ENCODE peak calls at places on chromosomes 1 and 21, in nine cellular contexts. Y is GOT3; B is EL; M is ovary; V is effector CD4-positive, alpha-beta T cell; R is CD4-positive, alpha-beta T cell; K is WTC11; N is stimulated activated CD4-positive, alpha-beta T cell treated with anti-CD3 and anti-CD28 coated beads, Interleukin-2, amount 100 ng/mL, for 48 hours; J is left lung. D is an unnamed sample.

GRCh38 chr21:15134711-15135110 is 69.9 kb upstream of the NRIP1 start:
- DNase-seq in Y (no peak), B (no peak), M (no peak), V (no peak), R (no peak), K (no peak), N (no peak), J (no peak), D (no peak)

GRCh38 chr1:198741744-198742143 is 102.9 kb downstream of the PTPRC start:
- DNase-seq in Y (no peak), B (peak; percentile 38), M (no peak), V (no peak), R (no peak), K (peak; percentile 17), N (no peak), J (no peak), D (no peak)

GRCh38 chr1:36160949-36161485 is 5.1 kb downstream of the MAP7D1 start:
- DNase-seq in Y (no peak), B (peak; percentile 87), M (peak; percentile 69), V (peak; percentile 36), R (peak; percentile 64), K (peak; percentile 71), N (peak; percentile 64), J (peak; percentile 65), D (peak; percentile 93)

GRCh38 chr1:184143449-184143848 is 91.9 kb downstream of the TSEN15 start:
- DNase-seq in Y (no peak), B (no peak), M (no peak), V (no peak), R (no peak), K (no peak), N (no peak), J (no peak), D (no peak)

GRCh38 chr1:16302709-16303627 is 49.3 kb downstream of the FBXO42 start:
- DNase-seq in Y (no peak), B (no peak), M (no peak), V (no peak), R (no peak), K (no peak), N (no peak), J (no peak), D (no peak)

GRCh38 chr1:183023146-183023600 is at the start of gene LAMC1:
- DNase-seq in Y (peak; percentile 88), B (peak; percentile 90), M (peak; percentile 86), V (no peak), R (no peak), K (peak; percentile 92), N (no peak), J (peak; percentile 80), D (peak; percentile 97)

GRCh38 chr1:51957618-51958017 is 32.9 kb downstream of the RAB3B start:
- DNase-seq in Y (no peak), B (no peak), M (no peak), V (no peak), R (no peak), K (peak; percentile 11), N (no peak), J (no peak), D (peak; percentile 30)

GRCh38 chr1:156598731-156599432 is 2.4 kb downstream of the GPATCH4 start:
- DNase-seq in Y (no peak), B (no peak), M (no peak), V (no peak), R (no peak), K (no peak), N (no peak), J (no peak), D (no peak)

GRCh38 chr1:10252508-10252907 is 42.1 kb downstream of the KIF1B start:
- DNase-seq in Y (no peak), B (peak; percentile 81), M (no peak), V (no peak), R (no peak), K (no peak), N (no peak), J (no peak), D (no peak)

GRCh38 chr1:229344139-229344538 is 1.3 kb upstream of the CCSAP start:
- DNase-seq in Y (no peak), B (no peak), M (no peak), V (no peak), R (no peak), K (no peak), N (no peak), J (no peak), D (no peak)

GRCh38 chr1:41840592-41841246 is 78.0 kb downstream of the HIVEP3 start:
- DNase-seq in Y (no peak), B (peak; percentile 43), M (no peak), V (no peak), R (no peak), K (no peak), N (no peak), J (no peak), D (no peak)

GRCh38 chr1:180636138-180636537 is 4.3 kb downstream of the XPR1 start:
- DNase-seq in Y (no peak), B (no peak), M (no peak), V (no peak), R (no peak), K (no peak), N (no peak), J (no peak), D (no peak)

GRCh38 chr1:221122501-221122900 is 243.3 kb downstream of the HLX start:
- DNase-seq in Y (no peak), B (no peak), M (no peak), V (no peak), R (no peak), K (no peak), N (no peak), J (no peak), D (no peak)

GRCh38 chr1:27488523-27489138 is 1.3 kb downstream of the WASF2 start:
- DNase-seq in Y (no peak), B (peak; percentile 41), M (no peak), V (no peak), R (peak; percentile 2), K (peak; percentile 0), N (no peak), J (no peak), D (no peak)

GRCh38 chr1:160397651-160398050 is 2.7 kb upstream of the VANGL2 start:
- DNase-seq in Y (no peak), B (no peak), M (no peak), V (no peak), R (no peak), K (no peak), N (no peak), J (no peak), D (no peak)

GRCh38 chr1:64172458-64172983 is 30.9 kb upstream of the UBE2U start:
- DNase-seq in Y (no peak), B (peak; percentile 60), M (no peak), V (no peak), R (no peak), K (no peak), N (no peak), J (no peak), D (no peak)

GRCh38 chr1:76928511-76928910 is 61.2 kb downstream of the ST6GALNAC5 start:
- DNase-seq in Y (no peak), B (no peak), M (no peak), V (no peak), R (no peak), K (no peak), N (no peak), J (no peak), D (no peak)

GRCh38 chr21:37659874-37660273 is 256.4 kb downstream of the KCNJ6 start:
- DNase-seq in Y (no peak), B (no peak), M (no peak), V (no peak), R (no peak), K (no peak), N (no peak), J (no peak), D (no peak)

GRCh38 chr1:180181996-180182675 is 27.5 kb downstream of the QSOX1 start:
- DNase-seq in Y (no peak), B (no peak), M (no peak), V (no peak), R (no peak), K (no peak), N (no peak), J (peak; percentile 22), D (peak; percentile 46)

GRCh38 chr1:248793592-248793991 is 32.1 kb downstream of the SH3BP5L start:
- DNase-seq in Y (no peak), B (no peak), M (no peak), V (no peak), R (no peak), K (no peak), N (no peak), J (no peak), D (no peak)

GRCh38 chr1:116820362-116820761 is 66.1 kb downstream of the CD2 start:
- DNase-seq in Y (no peak), B (peak; percentile 88), M (peak; percentile 47), V (no peak), R (no peak), K (no peak), N (no peak), J (no peak), D (no peak)

GRCh38 chr1:172823534-172823933 is 164.6 kb downstream of the FASLG start:
- DNase-seq in Y (no peak), B (peak; percentile 85), M (no peak), V (no peak), R (no peak), K (no peak), N (no peak), J (no peak), D (no peak)

GRCh38 chr1:154812911-154813816 is 56.9 kb downstream of the KCNN3 start:
- DNase-seq in Y (no peak), B (peak; percentile 69), M (peak; percentile 65), V (no peak), R (no peak), K (no peak), N (no peak), J (no peak), D (peak; percentile 80)

GRCh38 chr1:244011251-244011650 is 39.8 kb upstream of the ZBTB18 start:
- DNase-seq in Y (no peak), B (no peak), M (no peak), V (no peak), R (no peak), K (no peak), N (no peak), J (no peak), D (no peak)

GRCh38 chr1:56073614-56074356 is 505.6 kb downstream of the PLPP3 start:
- DNase-seq in Y (no peak), B (peak; percentile 80), M (peak; percentile 59), V (no peak), R (no peak), K (no peak), N (no peak), J (no peak), D (no peak)

GRCh38 chr1:68459796-68460195 is 10.0 kb upstream of the RPE65 start:
- DNase-seq in Y (no peak), B (peak; percentile 39), M (no peak), V (no peak), R (no peak), K (no peak), N (no peak), J (no peak), D (no peak)

GRCh38 chr1:63907051-63907450 is 133.2 kb downstream of the ROR1 start:
- DNase-seq in Y (no peak), B (no peak), M (no peak), V (no peak), R (no peak), K (no peak), N (no peak), J (no peak), D (no peak)

GRCh38 chr1:75165264-75165663 is 31.1 kb downstream of the LHX8 start:
- DNase-seq in Y (no peak), B (no peak), M (no peak), V (no peak), R (no peak), K (no peak), N (no peak), J (no peak), D (no peak)

GRCh38 chr1:89104687-89105086 is 21.2 kb downstream of the GBP2 start:
- DNase-seq in Y (no peak), B (no peak), M (no peak), V (no peak), R (no peak), K (peak; percentile 42), N (no peak), J (no peak), D (no peak)

GRCh38 chr1:221839794-221840395 is 98.0 kb upstream of the DUSP10 start:
- DNase-seq in Y (no peak), B (peak; percentile 97), M (no peak), V (peak; percentile 38), R (peak; percentile 40), K (no peak), N (peak; percentile 61), J (peak; percentile 44), D (no peak)

GRCh38 chr1:2520206-2520605 is 6.2 kb downstream of the PANK4 start:
- DNase-seq in Y (no peak), B (no peak), M (no peak), V (no peak), R (no peak), K (no peak), N (no peak), J (no peak), D (no peak)

D was measured in H7.